ENCODE peak calls at places on chromosomes 3 and 15, in four cellular contexts. One of them, this sample, is unnamed.

GRCh38 chr3:12994357-12994606 is 78.9 kb downstream of the IQSEC1 start:
- DNase-seq in K562: no peak
- DNase-seq in H1: peak; percentile 71
- DNase-seq in GM12878: no peak
- DNase-seq in this sample: no peak

GRCh38 chr3:13708871-13709595 is 160.1 kb downstream of the FBLN2 start:
- DNase-seq in K562: no peak
- DNase-seq in H1: no peak
- DNase-seq in GM12878: no peak
- DNase-seq in this sample: no peak

GRCh38 chr3:83218383-83219200 is 1457.1 kb upstream of the GBE1 start:
- DNase-seq in H1: peak; percentile 43
- DNase-seq in K562: peak; percentile 4
- DNase-seq in GM12878: no peak
- DNase-seq in this sample: no peak

GRCh38 chr15:46080018-46080417 is 445.2 kb downstream of the SQOR start:
- DNase-seq in GM12878: no peak
- DNase-seq in K562: no peak
- DNase-seq in H1: no peak
- DNase-seq in this sample: no peak

GRCh38 chr15:90037961-90038633 is 37.0 kb downstream of the ZNF710 start:
- DNase-seq in GM12878: peak; percentile 89
- DNase-seq in K562: peak; percentile 51
- DNase-seq in H1: no peak
- DNase-seq in this sample: no peak

GRCh38 chr3:173502983-173503568 is 105.5 kb downstream of the NLGN1 start:
- DNase-seq in K562: no peak
- DNase-seq in H1: no peak
- DNase-seq in GM12878: no peak
- DNase-seq in this sample: no peak

GRCh38 chr15:76176059-76176458 is 116.3 kb downstream of the TMEM266 start:
- DNase-seq in K562: no peak
- DNase-seq in H1: no peak
- DNase-seq in GM12878: no peak
- DNase-seq in this sample: no peak

GRCh38 chr3:71885001-71885400 is 100.1 kb upstream of the PROK2 start:
- DNase-seq in K562: no peak
- DNase-seq in GM12878: no peak
- DNase-seq in H1: no peak
- DNase-seq in this sample: no peak

GRCh38 chr3:120440001-120440703 is 10.6 kb downstream of the FSTL1 start:
- DNase-seq in K562: no peak
- DNase-seq in GM12878: no peak
- DNase-seq in H1: no peak
- DNase-seq in this sample: no peak

GRCh38 chr15:40353697-40354096 is 2.9 kb downstream of the PHGR1 start:
- DNase-seq in K562: no peak
- DNase-seq in H1: no peak
- DNase-seq in GM12878: no peak
- DNase-seq in this sample: no peak

GRCh38 chr3:125043599-125044151 is 12.1 kb downstream of the HEG1 start:
- DNase-seq in H1: no peak
- DNase-seq in K562: no peak
- DNase-seq in GM12878: no peak
- DNase-seq in this sample: no peak

GRCh38 chr15:25909325-25909724 is 46.2 kb upstream of the ATP10A start:
- DNase-seq in H1: no peak
- DNase-seq in K562: no peak
- DNase-seq in GM12878: no peak
- DNase-seq in this sample: no peak

GRCh38 chr3:114496021-114496434 is 202.2 kb downstream of the TIGIT start:
- DNase-seq in K562: no peak
- DNase-seq in H1: no peak
- DNase-seq in GM12878: no peak
- DNase-seq in this sample: peak; percentile 68

GRCh38 chr15:40337597-40337996 is 3.1 kb downstream of the CCDC9B start:
- DNase-seq in K562: no peak
- DNase-seq in GM12878: no peak
- DNase-seq in H1: no peak
- DNase-seq in this sample: no peak

GRCh38 chr3:45795882-45796765 is at the start of gene SLC6A20:
- DNase-seq in GM12878: no peak
- DNase-seq in H1: peak; percentile 67
- DNase-seq in K562: no peak
- DNase-seq in this sample: no peak

GRCh38 chr15:40430271-40430805 is 10.4 kb upstream of the BAHD1 start:
- DNase-seq in GM12878: no peak
- DNase-seq in K562: peak; percentile 77
- DNase-seq in H1: no peak
- DNase-seq in this sample: no peak

GRCh38 chr3:143507735-143508580 is 340.3 kb downstream of the SLC9A9 start:
- DNase-seq in K562: no peak
- DNase-seq in GM12878: no peak
- DNase-seq in H1: no peak
- DNase-seq in this sample: no peak

GRCh38 chr3:102113421-102114041 is 264.2 kb downstream of the NFKBIZ start:
- DNase-seq in H1: no peak
- DNase-seq in K562: no peak
- DNase-seq in GM12878: no peak
- DNase-seq in this sample: no peak

GRCh38 chr3:71129611-71130515 is 453.7 kb downstream of the FOXP1 start:
- DNase-seq in K562: no peak
- DNase-seq in H1: no peak
- DNase-seq in GM12878: no peak
- DNase-seq in this sample: no peak

GRCh38 chr3:105676621-105677300 is 192.1 kb downstream of the CBLB start:
- DNase-seq in H1: no peak
- DNase-seq in GM12878: no peak
- DNase-seq in K562: no peak
- DNase-seq in this sample: no peak

GRCh38 chr3:173983353-173983752 is 585.8 kb downstream of the NLGN1 start:
- DNase-seq in GM12878: no peak
- DNase-seq in H1: no peak
- DNase-seq in K562: no peak
- DNase-seq in this sample: no peak

GRCh38 chr3:134126153-134126552 is 96.4 kb upstream of the SLCO2A1 start:
- DNase-seq in K562: no peak
- DNase-seq in H1: no peak
- DNase-seq in GM12878: no peak
- DNase-seq in this sample: no peak

GRCh38 chr3:80190051-80190450 is 422.3 kb upstream of the ROBO1 start:
- DNase-seq in GM12878: no peak
- DNase-seq in K562: no peak
- DNase-seq in H1: no peak
- DNase-seq in this sample: no peak

GRCh38 chr3:171309906-171310359 is 150.3 kb downstream of the TNIK start:
- DNase-seq in K562: no peak
- DNase-seq in H1: no peak
- DNase-seq in GM12878: no peak
- DNase-seq in this sample: no peak

GRCh38 chr3:27880969-27881892 is 159.1 kb upstream of the EOMES start:
- DNase-seq in GM12878: peak; percentile 11
- DNase-seq in K562: no peak
- DNase-seq in H1: no peak
- DNase-seq in this sample: no peak

GRCh38 chr15:66711260-66711659 is 9.2 kb downstream of the SMAD6 start:
- DNase-seq in GM12878: no peak
- DNase-seq in H1: no peak
- DNase-seq in K562: no peak
- DNase-seq in this sample: no peak

GRCh38 chr3:185283374-185283935 is 29.6 kb upstream of the EHHADH start:
- DNase-seq in K562: no peak
- DNase-seq in H1: no peak
- DNase-seq in GM12878: no peak
- DNase-seq in this sample: peak; percentile 4

GRCh38 chr3:154040283-154040682 is 80.9 kb upstream of the ARHGEF26 start:
- DNase-seq in K562: no peak
- DNase-seq in H1: no peak
- DNase-seq in GM12878: no peak
- DNase-seq in this sample: peak; percentile 22

GRCh38 chr3:194879126-194879887 is 193.6 kb downstream of the FAM43A start:
- DNase-seq in H1: peak; percentile 24
- DNase-seq in GM12878: no peak
- DNase-seq in K562: no peak
- DNase-seq in this sample: no peak

GRCh38 chr15:48040166-48040817 is 80.5 kb upstream of the SLC24A5 start:
- DNase-seq in H1: no peak
- DNase-seq in K562: no peak
- DNase-seq in GM12878: no peak
- DNase-seq in this sample: no peak

GRCh38 chr3:149534671-149535394 is 60.3 kb downstream of the TM4SF4 start:
- DNase-seq in H1: no peak
- DNase-seq in GM12878: no peak
- DNase-seq in K562: no peak
- DNase-seq in this sample: no peak

GRCh38 chr15:66598095-66598815 is 32.5 kb upstream of the LCTL start:
- DNase-seq in H1: no peak
- DNase-seq in GM12878: no peak
- DNase-seq in K562: no peak
- DNase-seq in this sample: no peak

GRCh38 chr3:62332771-62333381 is 40.5 kb downstream of the FEZF2 start:
- DNase-seq in GM12878: no peak
- DNase-seq in H1: no peak
- DNase-seq in K562: no peak
- DNase-seq in this sample: peak; percentile 2

GRCh38 chr3:171286580-171287249 is 173.5 kb downstream of the TNIK start:
- DNase-seq in H1: no peak
- DNase-seq in K562: no peak
- DNase-seq in GM12878: peak; percentile 85
- DNase-seq in this sample: no peak

GRCh38 chr3:150299221-150299620 is 108.9 kb upstream of the TSC22D2 start:
- DNase-seq in GM12878: no peak
- DNase-seq in K562: no peak
- DNase-seq in H1: no peak
- DNase-seq in this sample: no peak

GRCh38 chr3:73745429-73746247 is 120.9 kb upstream of the PDZRN3 start:
- DNase-seq in H1: no peak
- DNase-seq in K562: no peak
- DNase-seq in GM12878: no peak
- DNase-seq in this sample: no peak

GRCh38 chr3:143831208-143831607 is 17.1 kb downstream of the SLC9A9 start:
- DNase-seq in K562: no peak
- DNase-seq in H1: no peak
- DNase-seq in GM12878: no peak
- DNase-seq in this sample: no peak

GRCh38 chr3:166457382-166457781 is 620.2 kb upstream of the BCHE start:
- DNase-seq in GM12878: no peak
- DNase-seq in H1: no peak
- DNase-seq in K562: no peak
- DNase-seq in this sample: no peak
- TF ChIP-seq EGR1 in GM12878: no peak
- TF ChIP-seq EGR1 in H1: no peak
- TF ChIP-seq EGR1 in K562: no peak
- TF ChIP-seq EGR1 in this sample: no peak

DNA sequence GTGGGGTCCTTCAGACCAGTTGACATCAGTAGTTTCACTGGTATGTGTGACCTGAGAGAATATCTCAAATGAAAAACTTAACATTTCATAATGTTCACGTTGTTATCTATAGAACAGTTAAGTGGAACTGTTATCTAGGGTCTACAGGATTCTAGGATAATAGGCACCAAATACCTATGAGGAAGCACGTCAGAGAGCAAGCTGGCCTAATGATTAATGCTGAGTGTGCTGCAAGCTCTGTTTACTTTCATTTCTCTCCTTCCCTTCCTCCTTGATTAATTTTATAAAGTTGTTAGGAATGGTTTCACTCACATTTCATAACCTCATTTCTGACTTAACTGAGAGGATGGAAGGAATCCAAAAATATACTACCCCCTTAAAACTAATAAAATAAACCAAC is 362.5 kb upstream of the ZNF717 start:
- DNase-seq in H1: no peak
- DNase-seq in K562: no peak
- DNase-seq in GM12878: no peak
- DNase-seq in this sample: no peak
- TF ChIP-seq EGR1 in H1: no peak
- TF ChIP-seq EGR1 in K562: no peak
- TF ChIP-seq EGR1 in GM12878: no peak
- TF ChIP-seq EGR1 in this sample: no peak

DNA sequence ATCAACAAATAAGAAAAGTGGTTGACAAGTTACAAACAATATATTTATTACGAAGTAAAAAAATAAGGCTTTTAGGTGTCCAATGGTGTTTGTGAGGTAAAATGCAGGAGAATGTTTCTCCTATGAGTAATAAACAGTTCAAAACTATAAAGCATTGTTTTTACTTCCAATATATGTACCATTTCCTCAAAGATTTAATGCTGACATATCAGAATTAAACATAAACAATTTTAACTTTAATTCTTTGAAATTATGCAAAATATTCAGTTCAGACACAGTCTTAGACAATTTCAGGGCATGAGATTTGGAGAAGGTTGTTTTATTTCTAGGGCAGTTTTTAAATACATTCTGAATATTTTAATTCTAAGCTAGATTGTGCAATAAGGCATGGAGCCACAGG is 602.5 kb upstream of the DPPA4 start:
- DNase-seq in K562: no peak
- DNase-seq in H1: no peak
- DNase-seq in GM12878: no peak
- DNase-seq in this sample: no peak
- TF ChIP-seq EGR1 in K562: no peak
- TF ChIP-seq EGR1 in H1: no peak
- TF ChIP-seq EGR1 in GM12878: no peak
- TF ChIP-seq EGR1 in this sample: no peak

GRCh38 chr15:81276967-81277366 is 47.0 kb downstream of the STARD5 start:
- DNase-seq in H1: no peak
- DNase-seq in K562: no peak
- DNase-seq in GM12878: no peak
- DNase-seq in this sample: no peak
- TF ChIP-seq EGR1 in H1: no peak
- TF ChIP-seq EGR1 in K562: no peak
- TF ChIP-seq EGR1 in GM12878: no peak
- TF ChIP-seq EGR1 in this sample: no peak

DNA sequence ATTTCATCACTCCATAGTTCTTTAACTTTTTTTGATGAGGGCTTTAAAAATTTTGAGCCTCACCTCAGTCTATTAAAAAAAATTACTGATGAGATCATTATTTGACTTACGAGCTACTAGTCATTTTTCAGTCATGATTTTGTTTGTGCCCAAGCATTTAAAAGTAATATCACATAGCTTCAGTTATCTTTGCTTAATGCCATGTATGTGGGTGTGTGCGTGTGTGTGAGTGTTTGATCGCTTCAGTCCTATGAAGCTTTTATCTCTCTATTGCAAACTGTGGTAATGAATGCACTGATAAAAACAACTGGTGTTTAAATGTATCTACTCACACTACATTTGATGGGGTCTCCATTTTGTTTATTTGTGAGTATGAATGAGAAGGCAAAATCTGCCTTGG is 49.8 kb downstream of the RSRC1 start:
- DNase-seq in K562: peak; percentile 16
- DNase-seq in H1: no peak
- DNase-seq in GM12878: no peak
- DNase-seq in this sample: no peak
- TF ChIP-seq EGR1 in K562: peak; percentile 69
- TF ChIP-seq EGR1 in H1: no peak
- TF ChIP-seq EGR1 in GM12878: no peak
- TF ChIP-seq EGR1 in this sample: no peak

This sample was measured in HCT116.